ENCODE peak calls at places on chromosome 9, in six cellular contexts. K is fibroblast of pulmonary artery; O is naive thymus-derived CD8-positive, alpha-beta T cell; Z is SW 1271; J is T-cell; Q is mesendoderm. T is an unnamed sample.

GRCh38 chr9:94909250-94909894 is 182.9 kb downstream of the AOPEP start:
- DNase-seq in Q (no peak), Z (no peak), J (no peak), K (no peak), O (no peak), T (no peak)

GRCh38 chr9:89878003-89878411 is 273.2 kb downstream of the GADD45G start:
- DNase-seq in J (no peak), O (no peak), Q (no peak), Z (no peak), K (no peak), T (no peak)

GRCh38 chr9:37417857-37418618 is 4.5 kb upstream of the GRHPR start:
- DNase-seq in K (no peak), J (no peak), O (no peak), Q (no peak), Z (no peak), T (no peak)

GRCh38 chr9:98105006-98105405 is 14.0 kb downstream of the TRIM14 start:
- DNase-seq in Z (no peak), O (no peak), Q (no peak), K (no peak), J (no peak), T (no peak)

GRCh38 chr9:110742741-110743371 is 74.3 kb downstream of the MUSK start:
- DNase-seq in Z (no peak), J (no peak), Q (peak; percentile 52), O (no peak), K (peak; percentile 92), T (no peak)

GRCh38 chr9:8365466-8366160 is 566.0 kb upstream of the DMAC1 start:
- DNase-seq in O (no peak), Z (no peak), K (peak; percentile 6), J (no peak), Q (peak; percentile 18), T (no peak)

GRCh38 chr9:134041649-134041962 is 16.3 kb downstream of the BRD3OS start:
- DNase-seq in J (no peak), K (no peak), Q (no peak), O (no peak), Z (no peak), T (no peak)

GRCh38 chr9:135338546-135338945 is 141.0 kb upstream of the PPP1R26 start:
- DNase-seq in Q (no peak), K (no peak), Z (no peak), O (no peak), J (no peak), T (no peak)

GRCh38 chr9:87763286-87763685 is 37.4 kb downstream of the CTSL start:
- DNase-seq in J (no peak), K (no peak), Z (no peak), O (no peak), Q (no peak), T (no peak)

GRCh38 chr9:108671794-108672193 is 184.0 kb downstream of the ACTL7B start:
- DNase-seq in Q (no peak), Z (no peak), J (no peak), K (no peak), O (no peak), T (no peak)

T was measured in hypothalamus.